ENCODE peak calls at places on chromosomes 2 and 18, in nine cellular contexts. S, Q, D, P, T, B, M, C and L are unnamed samples.

GRCh38 chr2:88218971-88219370 is 48.8 kb downstream of the THNSL2 start:
- DNase-seq in S (no peak), Q (no peak), D (no peak), P (no peak), T (no peak), B (no peak), M (no peak), C (no peak), L (no peak)

GRCh38 chr2:127226520-127227263 is 6.6 kb upstream of the CYP27C1 start:
- DNase-seq in S (no peak), Q (peak; percentile 17), D (peak; percentile 49), P (no peak), T (peak; percentile 61), B (peak; percentile 65), M (no peak), C (no peak), L (peak; percentile 92)

GRCh38 chr2:65969161-65969560 is 465.8 kb upstream of the MEIS1 start:
- DNase-seq in S (no peak), Q (no peak), D (no peak), P (no peak), T (no peak), B (no peak), M (no peak), C (no peak), L (peak; percentile 20)

GRCh38 chr2:175742367-175742766 is 259.7 kb downstream of the LNPK start:
- DNase-seq in S (no peak), Q (peak; percentile 25), D (no peak), P (no peak), T (no peak), B (no peak), M (no peak), C (no peak), L (no peak)

GRCh38 chr18:26406854-26407517 is 141.4 kb downstream of the KCTD1 start:
- DNase-seq in S (no peak), Q (no peak), D (no peak), P (no peak), T (no peak), B (no peak), M (no peak), C (no peak), L (no peak)

GRCh38 chr2:98334439-98335078 is 11.7 kb upstream of the CNGA3 start:
- DNase-seq in S (no peak), Q (peak; percentile 84), D (peak; percentile 40), P (no peak), T (peak; percentile 87), B (peak; percentile 59), M (no peak), C (no peak), L (no peak)

GRCh38 chr18:23986610-23987359 is 27.8 kb upstream of the TTC39C start:
- DNase-seq in S (no peak), Q (no peak), D (no peak), P (no peak), T (no peak), B (no peak), M (no peak), C (no peak), L (no peak)

GRCh38 chr2:21856638-21857037 is 732.9 kb downstream of the TDRD15 start:
- DNase-seq in S (no peak), Q (no peak), D (no peak), P (no peak), T (no peak), B (no peak), M (no peak), C (no peak), L (no peak)